ENCODE peak calls at places on chromosome 5, in six cellular contexts. T is stimulated activated CD4-positive, alpha-beta T cell treated with anti-CD3 and anti-CD28 coated beads, Interleukin-2, amount 100 ng/mL, for 48 hours; N is Kasumi-1; I is epithelial cell of esophagus; A is substantia nigra; D is RCC 7860. Q is an unnamed sample.

GRCh38 chr5:175731172-175731571 is 73.3 kb downstream of the HRH2 start:
- DNase-seq in T (no peak), N (no peak), I (no peak), A (no peak), D (no peak), Q (no peak)

GRCh38 chr5:92394935-92395334 is 1011.8 kb upstream of the ARRDC3 start:
- DNase-seq in T (no peak), N (no peak), I (no peak), A (no peak), D (no peak), Q (no peak)

GRCh38 chr5:67475489-67475888 is 278.9 kb upstream of the CD180 start:
- DNase-seq in T (no peak), N (no peak), I (no peak), A (no peak), D (no peak), Q (no peak)

GRCh38 chr5:159510282-159510681 is 180.0 kb upstream of the IL12B start:
- DNase-seq in T (no peak), N (no peak), I (peak), A (no peak), D (no peak), Q (no peak)

GRCh38 chr5:10876345-10876744 is 115.3 kb upstream of the DAP start:
- DNase-seq in T (no peak), N (peak), I (no peak), A (no peak), D (no peak), Q (no peak)

GRCh38 chr5:32586251-32586642 is 890 bp downstream of the SUB1 start:
- DNase-seq in T (peak), N (no peak), I (no peak), A (no peak), D (no peak), Q (no peak)

GRCh38 chr5:5583023-5583765 is 160.7 kb downstream of the ICE1 start:
- DNase-seq in T (no peak), N (no peak), I (no peak), A (no peak), D (no peak), Q (no peak)

GRCh38 chr5:67053229-67053628 is 143.4 kb downstream of the CD180 start:
- DNase-seq in T (no peak), N (no peak), I (no peak), A (no peak), D (no peak), Q (no peak)

GRCh38 chr5:125798311-125798710 is 624.9 kb upstream of the GRAMD2B start:
- DNase-seq in T (no peak), N (peak), I (peak), A (no peak), D (no peak), Q (no peak)

GRCh38 chr5:95712347-95712958 is 18.7 kb upstream of the RHOBTB3 start:
- DNase-seq in T (peak), N (no peak), I (peak), A (no peak), D (peak), Q (peak)

GRCh38 chr5:157100140-157100679 is 8.6 kb downstream of the HAVCR2 start:
- DNase-seq in T (no peak), N (peak), I (peak), A (no peak), D (peak), Q (peak)

GRCh38 chr5:132265336-132266030 is 8.0 kb downstream of the PDLIM4 start:
- DNase-seq in T (no peak), N (no peak), I (peak), A (no peak), D (peak), Q (no peak)

GRCh38 chr5:66814146-66814991 is 218.2 kb downstream of the MAST4 start:
- DNase-seq in T (peak), N (peak), I (peak), A (no peak), D (no peak), Q (peak)

GRCh38 chr5:1736889-1737711 is 62.5 kb downstream of the MRPL36 start:
- DNase-seq in T (no peak), N (no peak), I (no peak), A (no peak), D (no peak), Q (no peak)

GRCh38 chr5:60102961-60103683 is 209.6 kb upstream of the PDE4D start:
- DNase-seq in T (no peak), N (no peak), I (peak), A (no peak), D (no peak), Q (no peak)

GRCh38 chr5:149545327-149545726 is 5.9 kb downstream of the CSNK1A1 start:
- DNase-seq in T (no peak), N (no peak), I (no peak), A (no peak), D (no peak), Q (no peak)

GRCh38 chr5:177099422-177100093 is 12.8 kb downstream of the FGFR4 start:
- DNase-seq in T (no peak), N (no peak), I (no peak), A (no peak), D (no peak), Q (no peak)

GRCh38 chr5:114325552-114325951 is 36.3 kb upstream of the KCNN2 start:
- DNase-seq in T (no peak), N (peak), I (no peak), A (no peak), D (no peak), Q (no peak)

GRCh38 chr5:81426347-81426746 is 32.4 kb upstream of the ACOT12 start:
- DNase-seq in T (no peak), N (no peak), I (no peak), A (no peak), D (no peak), Q (no peak)

GRCh38 chr5:168714046-168714445 is 134.9 kb upstream of the PANK3 start:
- DNase-seq in T (no peak), N (no peak), I (peak), A (no peak), D (peak), Q (no peak)

GRCh38 chr5:133316346-133317343 is 264.8 kb downstream of the HSPA4 start:
- DNase-seq in T (no peak), N (no peak), I (no peak), A (no peak), D (no peak), Q (no peak)

GRCh38 chr5:120446068-120446492 is 18.0 kb upstream of the PRR16 start:
- DNase-seq in T (no peak), N (no peak), I (peak), A (no peak), D (no peak), Q (no peak)

GRCh38 chr5:153476767-153477166 is 13.7 kb upstream of the GRIA1 start:
- DNase-seq in T (no peak), N (no peak), I (peak), A (no peak), D (peak), Q (no peak)

GRCh38 chr5:36459191-36460135 is 146.9 kb upstream of the SLC1A3 start:
- DNase-seq in T (no peak), N (no peak), I (peak), A (no peak), D (peak), Q (no peak)

GRCh38 chr5:73296772-73297171 is 123.8 kb downstream of the TMEM174 start:
- DNase-seq in T (no peak), N (no peak), I (no peak), A (no peak), D (peak), Q (no peak)

GRCh38 chr5:159695741-159696294 is 220.5 kb upstream of the ADRA1B start:
- DNase-seq in T (no peak), N (no peak), I (no peak), A (no peak), D (no peak), Q (no peak)

GRCh38 chr5:134864707-134865106 is 9.5 kb upstream of the TXNDC15 start:
- DNase-seq in T (no peak), N (no peak), I (no peak), A (no peak), D (no peak), Q (no peak)

GRCh38 chr5:122874179-122874875 is 28.9 kb downstream of the SNX24 start:
- DNase-seq in T (no peak), N (no peak), I (no peak), A (no peak), D (no peak), Q (no peak)

GRCh38 chr5:180636403-180637075 is 12.9 kb downstream of the FLT4 start:
- DNase-seq in T (no peak), N (no peak), I (no peak), A (no peak), D (peak), Q (no peak)

GRCh38 chr5:154284433-154284832 is 93.9 kb downstream of the GALNT10 start:
- DNase-seq in T (no peak), N (peak), I (no peak), A (no peak), D (no peak), Q (no peak)

GRCh38 chr5:133868946-133869674 is 99.3 kb downstream of the C5orf15 start:
- DNase-seq in T (peak), N (peak), I (peak), A (peak), D (peak), Q (peak)

GRCh38 chr5:171601266-171601881 is 181.9 kb downstream of the FGF18 start:
- DNase-seq in T (no peak), N (peak), I (no peak), A (no peak), D (no peak), Q (no peak)

GRCh38 chr5:122704247-122705036 is 70.4 kb upstream of the SNX2 start:
- DNase-seq in T (no peak), N (peak), I (peak), A (no peak), D (peak), Q (no peak)

GRCh38 chr5:111854196-111854595 is 97.2 kb upstream of the NREP start:
- DNase-seq in T (no peak), N (no peak), I (no peak), A (no peak), D (no peak), Q (no peak)

GRCh38 chr5:34655354-34655991 is 655 bp upstream of the RAI14 start:
- DNase-seq in T (no peak), N (no peak), I (peak), A (peak), D (peak), Q (peak)

Q was measured in activated naive CD4-positive, alpha-beta T cell treated with Interleukin-2 at 50 U/mL for 16 hours.